ENCODE peak calls at places on chromosomes 1 and 21, in seven cellular contexts. P is SK-N-SH, O is HCT116, Z is K562, I is GM12878, E is H1, C is HepG2. K is an unnamed sample.

GRCh38 chr1:201714542-201715276 is 114.2 kb upstream of the IPO9 start:
- DNase-seq in P (no peak), O (peak; percentile 97), Z (peak; percentile 71), I (no peak), E (no peak), C (no peak), K (no peak)

GRCh38 chr1:12173631-12174121 is 6.9 kb downstream of the TNFRSF1B start:
- DNase-seq in P (no peak), O (no peak), Z (peak; percentile 61), I (no peak), E (no peak), C (no peak), K (no peak)

GRCh38 chr1:156344409-156344808 is 6.1 kb downstream of the TSACC start:
- DNase-seq in P (peak; percentile 51), O (no peak), Z (no peak), I (no peak), E (no peak), C (no peak), K (no peak)

GRCh38 chr1:3480369-3480719 is 25.9 kb downstream of the ARHGEF16 start:
- DNase-seq in P (no peak), O (no peak), Z (no peak), I (no peak), E (no peak), C (peak; percentile 30), K (no peak)

GRCh38 chr1:24643362-24644346 is 552 bp downstream of the SRRM1 start:
- DNase-seq in P (peak; percentile 84), O (no peak), Z (peak; percentile 75), I (no peak), E (no peak), C (no peak), K (peak; percentile 33)

GRCh38 chr1:56417636-56418035 is 161.7 kb downstream of the PLPP3 start:
- DNase-seq in P (no peak), O (no peak), Z (no peak), I (no peak), E (no peak), C (no peak), K (no peak)

GRCh38 chr1:2290171-2290578 is 62.1 kb downstream of the SKI start:
- DNase-seq in P (no peak), O (no peak), Z (peak; percentile 44), I (no peak), E (no peak), C (no peak), K (no peak)

GRCh38 chr1:246722720-246723119 is 1.5 kb upstream of the SCCPDH start:
- DNase-seq in P (no peak), O (no peak), Z (no peak), I (no peak), E (no peak), C (no peak), K (no peak)

GRCh38 chr1:111474521-111474920 is 737 bp downstream of the C1orf162 start:
- DNase-seq in P (no peak), O (no peak), Z (no peak), I (no peak), E (no peak), C (no peak), K (no peak)

GRCh38 chr1:195701149-195701548 is 907.1 kb downstream of the KCNT2 start:
- DNase-seq in P (no peak), O (no peak), Z (no peak), I (no peak), E (no peak), C (no peak), K (no peak)

GRCh38 chr1:87985071-87985470 is 656.4 kb downstream of the LMO4 start:
- DNase-seq in P (no peak), O (no peak), Z (no peak), I (no peak), E (no peak), C (no peak), K (no peak)

GRCh38 chr1:105088166-105088565 is 1338.5 kb downstream of the AMY1C start:
- DNase-seq in P (no peak), O (no peak), Z (no peak), I (no peak), E (no peak), C (no peak), K (no peak)

DNA sequence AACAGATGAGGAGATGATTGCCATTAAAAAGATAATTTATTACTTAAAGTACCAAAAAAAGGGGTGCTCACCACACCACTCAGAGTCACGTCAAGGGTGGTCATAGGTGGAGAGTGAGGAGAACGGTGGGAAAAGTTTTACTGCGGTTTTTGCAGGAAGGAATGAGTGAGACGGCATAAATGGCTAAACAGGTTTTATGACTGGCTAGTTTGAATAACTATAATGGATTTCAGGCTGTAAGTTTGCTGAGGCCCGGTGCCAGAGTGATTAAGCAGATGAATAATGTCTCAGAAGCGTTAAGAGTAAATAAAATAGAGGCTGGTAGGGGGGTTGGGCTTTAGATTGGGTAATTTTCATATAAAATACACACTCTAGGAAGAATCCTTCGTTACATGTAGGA is 1337.8 kb downstream of the AMY1C start:
- DNase-seq in P (no peak), O (no peak), Z (no peak), I (no peak), E (no peak), C (no peak), K (no peak)
- TF ChIP-seq JUND in P (no peak), O (no peak), Z (no peak), I (no peak), E (no peak), C (no peak), K (no peak)

GRCh38 chr1:40593449-40594186 is 62.2 kb downstream of the ZNF684 start:
- DNase-seq in P (no peak), O (no peak), Z (no peak), I (no peak), E (no peak), C (no peak), K (no peak)
- TF ChIP-seq JUND in P (no peak), O (no peak), Z (no peak), I (no peak), E (no peak), C (no peak), K (no peak)

GRCh38 chr1:7669559-7670208 is 101.4 kb upstream of the VAMP3 start:
- DNase-seq in P (peak; percentile 87), O (peak; percentile 31), Z (peak; percentile 91), I (no peak), E (peak; percentile 93), C (peak; percentile 35), K (peak; percentile 46)
- TF ChIP-seq JUND in P (no peak), O (no peak), Z (peak; percentile 12), I (no peak), E (no peak), C (no peak), K (no peak)

GRCh38 chr21:46182548-46183336 is 1.5 kb downstream of the SPATC1L start:
- DNase-seq in P (no peak), O (no peak), Z (peak; percentile 83), I (no peak), E (no peak), C (no peak), K (no peak)

GRCh38 chr21:46184625-46185555 is 631 bp upstream of the SPATC1L start:
- DNase-seq in P (peak; percentile 78), O (peak; percentile 8), Z (peak; percentile 86), I (peak; percentile 63), E (peak; percentile 89), C (peak; percentile 51), K (peak; percentile 75)

GRCh38 chr21:46181953-46182547 is 2.2 kb downstream of the SPATC1L start:
- DNase-seq in P (no peak), O (no peak), Z (no peak), I (no peak), E (no peak), C (no peak), K (no peak)

GRCh38 chr21:46185717-46186116 is 1.5 kb upstream of the SPATC1L start:
- DNase-seq in P (no peak), O (no peak), Z (peak; percentile 7), I (no peak), E (no peak), C (no peak), K (no peak)

DNA sequence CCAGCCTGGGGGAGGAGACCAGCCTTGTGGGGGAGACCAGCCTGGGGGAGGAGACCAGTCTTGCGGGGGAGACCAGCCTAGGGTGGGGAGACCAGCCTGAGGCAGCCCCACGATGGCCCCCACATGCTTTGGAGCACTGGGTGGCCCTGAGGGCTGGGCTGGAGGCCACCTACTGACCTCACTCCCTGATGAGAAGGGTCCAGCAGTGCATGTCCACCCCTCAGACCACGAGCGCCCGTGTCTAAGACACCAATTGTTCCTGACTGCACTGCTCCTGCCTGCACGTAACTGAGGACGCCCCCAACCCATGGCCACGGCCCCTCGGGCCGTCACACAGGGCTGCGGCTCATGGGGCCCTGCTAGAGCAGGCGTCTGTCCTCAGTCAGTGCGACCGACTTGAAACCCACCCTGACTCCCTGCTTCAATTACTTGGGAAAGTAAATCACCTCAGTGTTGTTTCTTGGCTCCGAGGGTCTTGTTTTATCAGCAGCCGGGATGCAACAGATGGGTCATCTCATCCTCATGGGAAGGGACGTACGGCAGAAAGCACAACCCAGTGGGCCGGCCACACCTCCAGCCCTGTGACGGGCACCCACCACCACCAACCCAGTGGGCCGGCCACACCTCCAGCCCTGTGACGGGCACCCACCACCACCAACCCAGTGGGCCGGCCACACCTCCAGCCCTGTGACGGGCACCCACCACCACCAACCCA is at the start of gene SPATC1L:
- DNase-seq in P (peak; percentile 82), O (no peak), Z (peak; percentile 71), I (peak; percentile 39), E (peak; percentile 74), C (peak; percentile 24), K (peak; percentile 67)
- TF ChIP-seq JUND in P (no peak), O (no peak), Z (no peak), I (no peak), E (no peak), C (no peak), K (no peak)